ENCODE peak calls at places on chromosome 19, in five cellular contexts. V, P, A, I and X are unnamed samples.

GRCh38 chr19:18119243-18120105 is 21.9 kb downstream of the MAST3 start:
- DNase-seq in V (no peak), P (no peak), A (no peak), I (no peak), X (peak; percentile 67)

GRCh38 chr19:3186377-3186688 is 603 bp downstream of the NCLN start:
- DNase-seq in V (no peak), P (no peak), A (no peak), I (no peak), X (no peak)

GRCh38 chr19:45901912-45902650 is at the start of gene MYPOP:
- DNase-seq in V (no peak), P (no peak), A (no peak), I (no peak), X (peak; percentile 50)

GRCh38 chr19:31308781-31309180 is 40.5 kb downstream of the TSHZ3 start:
- DNase-seq in V (no peak), P (no peak), A (no peak), I (no peak), X (no peak)

GRCh38 chr19:1252818-1253513 is 4.6 kb downstream of the MIDN start:
- DNase-seq in V (no peak), P (no peak), A (peak; percentile 94), I (peak; percentile 100), X (no peak)

GRCh38 chr19:17948474-17948966 is 15.7 kb downstream of the CCDC124 start:
- DNase-seq in V (no peak), P (no peak), A (no peak), I (no peak), X (no peak)

GRCh38 chr19:28468701-28469459 is 744.1 kb downstream of the UQCRFS1 start:
- DNase-seq in V (no peak), P (no peak), A (no peak), I (no peak), X (no peak)

GRCh38 chr19:17721821-17722220 is 2.5 kb downstream of the MAP1S start:
- DNase-seq in V (no peak), P (no peak), A (peak; percentile 6), I (no peak), X (peak; percentile 43)

GRCh38 chr19:4197625-4198466 is 15.4 kb downstream of the ANKRD24 start:
- DNase-seq in V (no peak), P (peak; percentile 67), A (no peak), I (no peak), X (peak; percentile 63)

GRCh38 chr19:14411161-14411560 is 8.0 kb downstream of the DDX39A start:
- DNase-seq in V (no peak), P (no peak), A (no peak), I (no peak), X (no peak)

GRCh38 chr19:9584073-9584833 is at the start of gene ZNF121:
- DNase-seq in V (peak; percentile 83), P (peak; percentile 85), A (peak; percentile 57), I (peak; percentile 71), X (peak; percentile 90)

GRCh38 chr19:43674630-43674982 is 4.6 kb upstream of the PLAUR start:
- DNase-seq in V (no peak), P (no peak), A (no peak), I (no peak), X (no peak)

GRCh38 chr19:45981350-45981749 is 7.7 kb upstream of the NOVA2 start:
- DNase-seq in V (no peak), P (no peak), A (no peak), I (no peak), X (no peak)

GRCh38 chr19:2051771-2052704 is 994 bp upstream of the MKNK2 start:
- DNase-seq in V (no peak), P (no peak), A (no peak), I (no peak), X (no peak)

GRCh38 chr19:38395381-38396127 is 7.1 kb downstream of the SPRED3 start:
- DNase-seq in V (no peak), P (no peak), A (no peak), I (no peak), X (peak; percentile 72)

GRCh38 chr19:7679017-7679720 is 1.5 kb upstream of the TRAPPC5 start:
- DNase-seq in V (no peak), P (no peak), A (no peak), I (no peak), X (peak; percentile 82)

GRCh38 chr19:7904074-7905020 is 670 bp downstream of the MAP2K7 start:
- DNase-seq in V (peak; percentile 36), P (no peak), A (no peak), I (no peak), X (peak; percentile 86)

GRCh38 chr19:13831560-13832056 is 36.4 kb downstream of the ZSWIM4 start:
- DNase-seq in V (no peak), P (no peak), A (no peak), I (no peak), X (no peak)

GRCh38 chr19:37007587-37008220 is 70.5 kb upstream of the ZNF420 start:
- DNase-seq in V (peak; percentile 79), P (no peak), A (no peak), I (peak; percentile 11), X (no peak)

GRCh38 chr19:10290439-10290875 is 705 bp downstream of the ICAM5 start:
- DNase-seq in V (no peak), P (no peak), A (peak; percentile 19), I (no peak), X (no peak)

GRCh38 chr19:34365463-34366401 is 736 bp downstream of the GPI start:
- DNase-seq in V (no peak), P (peak; percentile 29), A (no peak), I (peak; percentile 39), X (no peak)

GRCh38 chr19:43755256-43755801 is 567 bp upstream of the SMG9 start:
- DNase-seq in V (peak; percentile 73), P (peak; percentile 79), A (no peak), I (peak; percentile 61), X (peak; percentile 78)

GRCh38 chr19:37251308-37252229 is 33.6 kb downstream of the ZNF383 start:
- DNase-seq in V (peak; percentile 67), P (peak; percentile 74), A (peak; percentile 50), I (peak; percentile 98), X (peak; percentile 76)

GRCh38 chr19:18340990-18341868 is 831 bp downstream of the PGPEP1 start:
- DNase-seq in V (peak; percentile 5), P (no peak), A (peak; percentile 39), I (peak; percentile 17), X (peak; percentile 88)

GRCh38 chr19:19860756-19861390 is 4.8 kb upstream of the ZNF253 start:
- DNase-seq in V (no peak), P (no peak), A (no peak), I (no peak), X (peak; percentile 18)